ENCODE peak calls at places on chromosomes 16 and 17, in ten cellular contexts. T, H, O, F, J, W, M, Q, S and U are unnamed samples.
A peak's percentile ranks its signal among the peaks of the same experiment; 100 is the strongest.

GRCh38 chr17:28888832-28889231 is 8.7 kb downstream of the FLOT2 start:
- DNase-seq in M (no peak), F (no peak), O (no peak), J (no peak), T (no peak), Q (no peak), W (no peak), S (no peak), H (no peak), U (no peak)

GRCh38 chr16:86714166-86714565 is 135.8 kb downstream of the FOXL1 start:
- DNase-seq in O (peak; percentile 11), S (no peak), W (no peak), H (no peak), T (no peak), J (no peak), Q (no peak), F (no peak), M (no peak), U (no peak)

GRCh38 chr17:72053069-72053846 is 67.6 kb upstream of the SOX9 start:
- DNase-seq in F (no peak), M (no peak), W (no peak), J (no peak), Q (no peak), T (no peak), S (no peak), H (no peak), O (no peak), U (no peak)

GRCh38 chr17:59893617-59894100 is 738 bp downstream of the RPS6KB1 start:
- DNase-seq in H (peak; percentile 13), J (no peak), F (no peak), S (no peak), O (peak; percentile 52), M (peak; percentile 34), W (peak; percentile 45), Q (no peak), T (no peak), U (no peak)

GRCh38 chr17:13777003-13777402 is 175.3 kb upstream of the HS3ST3A1 start:
- DNase-seq in W (no peak), M (no peak), Q (no peak), T (no peak), F (no peak), J (no peak), S (no peak), O (no peak), H (peak; percentile 19), U (no peak)

GRCh38 chr17:41811549-41812175 is at the start of gene P3H4:
- DNase-seq in H (peak; percentile 83), T (no peak), M (peak; percentile 87), J (peak; percentile 60), W (peak; percentile 56), Q (peak; percentile 90), O (peak; percentile 67), S (no peak), F (peak; percentile 56), U (peak; percentile 79)

GRCh38 chr16:11977206-11978041 is 890 bp downstream of the SNX29 start:
- DNase-seq in Q (peak; percentile 80), M (peak; percentile 51), T (no peak), J (no peak), S (no peak), F (no peak), H (peak; percentile 76), W (no peak), O (peak; percentile 26), U (no peak)

GRCh38 chr17:18166894-18167293 is 16.7 kb upstream of the ALKBH5 start:
- DNase-seq in O (no peak), Q (no peak), H (no peak), S (no peak), M (peak; percentile 60), W (no peak), T (no peak), J (no peak), F (no peak), U (no peak)

GRCh38 chr16:77674888-77675287 is 47.4 kb upstream of the NUDT7 start:
- DNase-seq in H (peak; percentile 7), Q (no peak), T (no peak), W (no peak), J (no peak), S (no peak), M (no peak), O (no peak), F (no peak), U (no peak)

GRCh38 chr17:15392326-15392739 is 50.9 kb upstream of the TEKT3 start:
- DNase-seq in T (no peak), F (no peak), H (peak; percentile 77), J (no peak), W (no peak), O (no peak), Q (no peak), M (peak; percentile 15), S (no peak), U (no peak)

GRCh38 chr16:82011199-82011641 is at the start of gene SDR42E1:
- DNase-seq in Q (no peak), J (no peak), F (peak; percentile 35), M (peak; percentile 70), W (no peak), T (no peak), O (no peak), H (no peak), S (no peak), U (peak; percentile 82)

GRCh38 chr16:86424968-86425367 is 85.4 kb upstream of the FOXF1 start:
- DNase-seq in F (no peak), W (no peak), J (no peak), H (no peak), M (no peak), S (no peak), Q (no peak), T (no peak), O (no peak), U (no peak)

GRCh38 chr16:17828012-17828411 is 357.3 kb upstream of the XYLT1 start:
- DNase-seq in M (peak; percentile 13), Q (no peak), O (no peak), W (no peak), J (no peak), F (no peak), S (no peak), T (no peak), H (peak; percentile 3), U (no peak)

DNA sequence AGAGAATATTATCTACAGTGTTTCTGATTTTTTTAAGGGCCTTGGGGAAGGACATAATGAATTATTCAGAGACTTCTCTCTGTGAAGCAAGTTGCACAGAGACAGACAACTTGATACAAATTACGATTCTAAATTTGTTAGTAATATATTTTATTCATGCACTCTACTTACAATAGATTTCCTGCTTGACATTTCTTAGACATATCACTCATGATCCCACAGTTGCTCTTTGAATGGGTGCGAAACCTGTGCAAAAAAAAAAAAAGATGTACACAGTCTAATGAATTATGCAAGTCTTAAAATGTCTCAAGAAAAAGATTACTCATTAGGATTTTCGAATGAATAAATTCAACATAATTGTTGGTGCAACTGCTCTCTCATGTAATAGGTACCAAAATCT is 254.8 kb downstream of the PRKCA start:
- DNase-seq in F (no peak), S (no peak), T (no peak), J (no peak), Q (no peak), M (no peak), H (no peak), W (no peak), O (peak; percentile 57), U (no peak)
- H3K27ac ChIP-seq in F (no peak overlapping the region), S (no peak overlapping the region), T (no peak overlapping the region), J (no peak overlapping the region), Q (no peak overlapping the region), M (no peak overlapping the region), H (no peak overlapping the region), W (no peak overlapping the region), O (no peak overlapping the region), U (no peak overlapping the region)

DNA sequence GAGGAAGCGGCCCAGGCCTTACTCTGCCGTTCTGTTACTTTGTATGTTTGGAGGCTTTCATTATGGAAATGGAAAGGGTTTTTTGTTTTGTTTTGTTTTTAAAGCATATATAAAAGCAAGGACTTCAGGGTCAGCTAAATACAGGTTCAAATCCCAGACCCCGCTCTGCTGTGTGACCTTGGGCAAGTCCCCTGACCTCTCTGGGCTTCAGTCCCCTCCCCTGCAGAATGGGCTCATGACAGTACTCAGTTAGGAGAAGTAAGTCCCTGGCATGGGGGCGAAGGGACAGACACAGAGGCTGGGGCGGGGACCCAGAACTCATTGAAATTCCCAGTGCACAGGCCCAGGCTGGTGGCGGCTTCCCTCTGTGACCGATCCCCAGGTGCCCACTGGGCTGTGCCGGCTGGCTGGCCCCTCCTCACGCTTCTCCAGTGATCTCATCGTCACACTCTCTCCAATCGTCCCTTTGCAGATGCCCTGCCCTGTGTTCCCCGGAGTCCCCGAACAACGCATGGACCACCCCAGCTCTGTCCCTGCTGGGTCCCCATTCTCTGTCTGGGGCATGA is 979 bp upstream of the CIBAR2 start:
- DNase-seq in M (no peak), O (no peak), W (no peak), T (no peak), J (no peak), Q (no peak), S (no peak), H (no peak), F (no peak), U (no peak)
- H3K4me1 ChIP-seq in M (peaks cover 20% of the 10 kb centered on the region), O (peaks cover 4% of the 10 kb centered on the region), W (no peaks in the 10 kb centered on the region), T (peaks cover 10% of the 10 kb centered on the region), J (peaks cover 6% of the 10 kb centered on the region), Q (peaks cover 6% of the 10 kb centered on the region), S (peaks cover 7% of the 10 kb centered on the region), H (no peaks in the 10 kb centered on the region), F (no peaks in the 10 kb centered on the region), U (peaks cover 4% of the 10 kb centered on the region)

GRCh38 chr16:63904182-63904581 is 1217.7 kb downstream of the CDH11 start:
- DNase-seq in Q (no peak), S (no peak), H (no peak), F (no peak), O (no peak), J (no peak), T (no peak), W (no peak), M (no peak), U (no peak)
- H3K9me3 ChIP-seq in Q (no peaks in the 10 kb centered on the region), S (no peaks in the 10 kb centered on the region), H (no peaks in the 10 kb centered on the region), F (no peaks in the 10 kb centered on the region), O (no peaks in the 10 kb centered on the region), J (no peaks in the 10 kb centered on the region), T (no peaks in the 10 kb centered on the region), W (no peaks in the 10 kb centered on the region), M (no peaks in the 10 kb centered on the region), U (peaks cover 18% of the 10 kb centered on the region)

GRCh38 chr17:82879241-82879640 is 39.4 kb upstream of the ZNF750 start:
- DNase-seq in S (no peak), O (no peak), W (no peak), Q (no peak), F (no peak), H (no peak), M (no peak), T (no peak), J (no peak), U (no peak)

GRCh38 chr17:82878545-82878944 is 38.7 kb upstream of the ZNF750 start:
- DNase-seq in M (no peak), H (peak; percentile 14), F (no peak), W (no peak), S (no peak), T (no peak), J (no peak), Q (peak; percentile 73), O (no peak), U (no peak)

GRCh38 chr17:82875418-82875856 is 35.6 kb upstream of the ZNF750 start:
- DNase-seq in Q (no peak), S (no peak), O (no peak), J (no peak), W (no peak), M (no peak), T (no peak), H (no peak), F (no peak), U (no peak)

GRCh38 chr17:82876149-82876548 is 36.3 kb upstream of the ZNF750 start:
- DNase-seq in W (no peak), H (peak; percentile 5), J (no peak), F (no peak), M (no peak), Q (peak; percentile 84), T (no peak), O (no peak), S (no peak), U (no peak)

GRCh38 chr17:82876602-82877391 is 37.0 kb upstream of the ZNF750 start:
- DNase-seq in Q (peak; percentile 96), W (no peak), M (no peak), S (no peak), J (no peak), H (peak; percentile 81), F (no peak), T (no peak), O (peak; percentile 17), U (no peak)
- H3K27ac ChIP-seq in Q (peak overlapping the region; percentile 75), W (peak overlapping the region; percentile 68), M (no peak overlapping the region), S (peak overlapping the region; percentile 69), J (peak overlapping the region; percentile 15), H (no peak overlapping the region), F (no peak overlapping the region), T (peak overlapping the region; percentile 83), O (no peak overlapping the region), U (no peak overlapping the region)